ENCODE peak calls at places on chromosomes 3 and 15, in five cellular contexts. One of them, this sample, is unnamed.

GRCh38 chr3:154684021-154684420 is 254.0 kb upstream of the GPR149 start:
- DNase-seq in choroid plexus epithelial cell: no peak
- DNase-seq in cardiac fibroblast: no peak
- DNase-seq in AG04449: no peak
- DNase-seq in WERI-Rb-1: no peak
- DNase-seq in this sample: no peak

GRCh38 chr3:140601881-140602280 is 76.0 kb upstream of the TRIM42 start:
- DNase-seq in WERI-Rb-1: no peak
- DNase-seq in AG04449: no peak
- DNase-seq in choroid plexus epithelial cell: no peak
- DNase-seq in cardiac fibroblast: no peak
- DNase-seq in this sample: no peak

GRCh38 chr15:29226431-29227216 is 43.0 kb downstream of the NSMCE3 start:
- DNase-seq in WERI-Rb-1: no peak
- DNase-seq in choroid plexus epithelial cell: no peak
- DNase-seq in AG04449: no peak
- DNase-seq in cardiac fibroblast: no peak
- DNase-seq in this sample: no peak

GRCh38 chr15:67809866-67810265 is 15.4 kb upstream of the SKOR1 start:
- DNase-seq in AG04449: no peak
- DNase-seq in cardiac fibroblast: no peak
- DNase-seq in WERI-Rb-1: no peak
- DNase-seq in choroid plexus epithelial cell: no peak
- DNase-seq in this sample: no peak

GRCh38 chr15:39125904-39126303 is 455.0 kb upstream of the THBS1 start:
- DNase-seq in cardiac fibroblast: peak; percentile 70
- DNase-seq in WERI-Rb-1: peak; percentile 22
- DNase-seq in choroid plexus epithelial cell: peak; percentile 77
- DNase-seq in AG04449: no peak
- DNase-seq in this sample: no peak

GRCh38 chr3:145807990-145808389 is 353.0 kb downstream of the PLOD2 start:
- DNase-seq in AG04449: no peak
- DNase-seq in WERI-Rb-1: no peak
- DNase-seq in cardiac fibroblast: peak; percentile 43
- DNase-seq in choroid plexus epithelial cell: peak; percentile 78
- DNase-seq in this sample: no peak

GRCh38 chr3:184171562-184171961 is 3.1 kb upstream of the AP2M1 start:
- DNase-seq in cardiac fibroblast: peak; percentile 67
- DNase-seq in WERI-Rb-1: no peak
- DNase-seq in choroid plexus epithelial cell: peak; percentile 66
- DNase-seq in AG04449: no peak
- DNase-seq in this sample: no peak

GRCh38 chr15:94421711-94422110 is 190.3 kb downstream of the MCTP2 start:
- DNase-seq in cardiac fibroblast: no peak
- DNase-seq in choroid plexus epithelial cell: no peak
- DNase-seq in WERI-Rb-1: no peak
- DNase-seq in AG04449: no peak
- DNase-seq in this sample: no peak

GRCh38 chr15:45521596-45522167 is 873 bp downstream of the SLC30A4 start:
- DNase-seq in AG04449: no peak
- DNase-seq in choroid plexus epithelial cell: peak; percentile 13
- DNase-seq in cardiac fibroblast: peak; percentile 9
- DNase-seq in WERI-Rb-1: peak; percentile 8
- DNase-seq in this sample: no peak

GRCh38 chr3:190486201-190486865 is 27.6 kb upstream of the IL1RAP start:
- DNase-seq in cardiac fibroblast: peak; percentile 22
- DNase-seq in WERI-Rb-1: no peak
- DNase-seq in choroid plexus epithelial cell: no peak
- DNase-seq in AG04449: no peak
- DNase-seq in this sample: no peak

GRCh38 chr15:98904466-98905048 is 103.0 kb downstream of the PGPEP1L start:
- DNase-seq in AG04449: no peak
- DNase-seq in cardiac fibroblast: peak; percentile 70
- DNase-seq in WERI-Rb-1: peak; percentile 47
- DNase-seq in choroid plexus epithelial cell: peak; percentile 77
- DNase-seq in this sample: no peak

GRCh38 chr15:98900382-98900781 is 107.2 kb downstream of the PGPEP1L start:
- DNase-seq in AG04449: no peak
- DNase-seq in choroid plexus epithelial cell: peak; percentile 88
- DNase-seq in WERI-Rb-1: no peak
- DNase-seq in cardiac fibroblast: peak; percentile 50
- DNase-seq in this sample: no peak

GRCh38 chr15:98905981-98906711 is 101.4 kb downstream of the PGPEP1L start:
- DNase-seq in choroid plexus epithelial cell: peak; percentile 45
- DNase-seq in WERI-Rb-1: no peak
- DNase-seq in cardiac fibroblast: peak; percentile 59
- DNase-seq in AG04449: no peak
- DNase-seq in this sample: no peak

GRCh38 chr15:98901438-98901837 is 106.2 kb downstream of the PGPEP1L start:
- DNase-seq in AG04449: no peak
- DNase-seq in cardiac fibroblast: no peak
- DNase-seq in WERI-Rb-1: no peak
- DNase-seq in choroid plexus epithelial cell: no peak
- DNase-seq in this sample: no peak

GRCh38 chr15:98903377-98904018 is 104.1 kb downstream of the PGPEP1L start:
- DNase-seq in choroid plexus epithelial cell: peak; percentile 73
- DNase-seq in cardiac fibroblast: peak; percentile 84
- DNase-seq in WERI-Rb-1: no peak
- DNase-seq in AG04449: no peak
- DNase-seq in this sample: peak; percentile 20
- H3K4me3 ChIP-seq in choroid plexus epithelial cell: no peak overlapping the region
- H3K4me3 ChIP-seq in cardiac fibroblast: no peak overlapping the region
- H3K4me3 ChIP-seq in WERI-Rb-1: no peak overlapping the region
- H3K4me3 ChIP-seq in AG04449: no peak overlapping the region
- H3K4me3 ChIP-seq in this sample: no peak overlapping the region

GRCh38 chr15:58934521-58934920 is 1.0 kb upstream of the SLTM start:
- DNase-seq in AG04449: no peak
- DNase-seq in choroid plexus epithelial cell: peak; percentile 19
- DNase-seq in WERI-Rb-1: peak; percentile 80
- DNase-seq in cardiac fibroblast: peak; percentile 20
- DNase-seq in this sample: no peak

GRCh38 chr15:58934114-58934447 is 602 bp upstream of the SLTM start:
- DNase-seq in cardiac fibroblast: no peak
- DNase-seq in AG04449: no peak
- DNase-seq in WERI-Rb-1: no peak
- DNase-seq in choroid plexus epithelial cell: no peak
- DNase-seq in this sample: no peak

GRCh38 chr15:58931985-58932384 is 1.5 kb downstream of the SLTM start:
- DNase-seq in choroid plexus epithelial cell: peak; percentile 60
- DNase-seq in AG04449: no peak
- DNase-seq in WERI-Rb-1: no peak
- DNase-seq in cardiac fibroblast: peak; percentile 43
- DNase-seq in this sample: no peak

GRCh38 chr15:58932791-58933310 is 628 bp downstream of the SLTM start:
- DNase-seq in choroid plexus epithelial cell: peak; percentile 35
- DNase-seq in WERI-Rb-1: no peak
- DNase-seq in AG04449: no peak
- DNase-seq in cardiac fibroblast: peak; percentile 25
- DNase-seq in this sample: no peak

GRCh38 chr15:58933311-58934113 is at the start of gene SLTM:
- DNase-seq in choroid plexus epithelial cell: peak; percentile 95
- DNase-seq in WERI-Rb-1: peak; percentile 94
- DNase-seq in AG04449: peak; percentile 76
- DNase-seq in cardiac fibroblast: peak; percentile 95
- DNase-seq in this sample: peak; percentile 66
- TF ChIP-seq CTCF in choroid plexus epithelial cell: peak; percentile 41
- TF ChIP-seq CTCF in WERI-Rb-1: peak; percentile 12
- TF ChIP-seq CTCF in AG04449: no peak
- TF ChIP-seq CTCF in cardiac fibroblast: peak; percentile 44
- TF ChIP-seq CTCF in this sample: peak; percentile 20

DNA sequence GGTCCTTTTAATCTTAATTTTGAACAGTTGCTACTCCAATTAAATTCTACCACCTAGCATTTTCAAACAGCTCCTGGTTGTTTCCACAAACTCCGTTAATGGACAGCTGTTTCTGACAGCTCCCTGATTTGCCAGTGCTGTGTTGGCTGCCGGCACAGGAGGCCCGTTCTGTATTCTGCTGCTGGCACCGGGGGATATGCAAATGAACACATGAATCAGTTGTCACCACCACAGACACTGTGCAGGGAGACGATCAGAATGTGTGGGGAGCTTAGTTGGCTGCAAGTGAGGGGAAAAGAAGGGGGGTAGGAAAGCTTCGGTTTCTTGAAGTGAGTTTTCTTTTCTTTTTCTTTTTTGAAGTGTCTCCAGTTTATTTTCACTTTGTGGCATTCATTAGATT is 438.6 kb upstream of the ARRDC4 start:
- DNase-seq in WERI-Rb-1: no peak
- DNase-seq in choroid plexus epithelial cell: peak; percentile 9
- DNase-seq in AG04449: no peak
- DNase-seq in cardiac fibroblast: peak; percentile 13
- DNase-seq in this sample: no peak
- H3K4me3 ChIP-seq in WERI-Rb-1: no peak overlapping the region
- H3K4me3 ChIP-seq in choroid plexus epithelial cell: peak overlapping the region; percentile 24
- H3K4me3 ChIP-seq in AG04449: no peak overlapping the region
- H3K4me3 ChIP-seq in cardiac fibroblast: peak overlapping the region; percentile 7
- H3K4me3 ChIP-seq in this sample: peak overlapping the region; percentile 1

DNA sequence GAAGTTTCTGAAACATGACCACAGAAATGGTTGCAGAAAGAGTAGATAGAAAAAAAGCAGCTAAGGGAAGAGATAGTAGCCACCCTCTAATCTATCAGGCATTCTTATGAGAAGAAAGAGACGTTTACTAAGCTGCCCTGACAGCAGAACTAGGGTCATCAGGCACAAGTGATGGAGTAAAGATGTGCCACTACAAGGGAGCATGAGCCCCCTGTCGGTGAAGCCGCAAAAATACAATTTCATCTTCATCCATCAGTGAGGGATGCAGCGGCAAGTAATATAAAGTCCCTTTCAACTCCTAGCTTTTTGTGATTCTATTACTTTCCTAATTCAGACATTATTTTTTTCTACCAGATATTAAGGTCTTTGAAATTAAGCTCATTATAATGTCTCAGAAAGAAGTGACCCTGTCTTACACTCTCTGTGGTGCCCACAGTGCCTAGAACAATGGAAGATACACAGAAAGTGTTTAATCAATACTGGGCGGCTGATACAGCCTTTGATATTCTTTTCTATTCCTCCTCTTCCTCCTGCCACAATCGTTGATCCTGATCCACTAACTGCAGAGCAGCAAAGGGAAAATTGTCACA is 651.6 kb downstream of the NTRK3 start:
- DNase-seq in cardiac fibroblast: peak; percentile 37
- DNase-seq in WERI-Rb-1: peak; percentile 52
- DNase-seq in AG04449: no peak
- DNase-seq in choroid plexus epithelial cell: peak; percentile 46
- DNase-seq in this sample: no peak
- TF ChIP-seq CTCF in cardiac fibroblast: peak; percentile 60
- TF ChIP-seq CTCF in WERI-Rb-1: peak; percentile 82
- TF ChIP-seq CTCF in AG04449: peak; percentile 34
- TF ChIP-seq CTCF in choroid plexus epithelial cell: peak; percentile 70
- TF ChIP-seq CTCF in this sample: peak; percentile 71